ENCODE peak calls at places on chromosomes 12 and 14, in eight cellular contexts. K is GM23338, G is K562, S is HepG2, R is suprapubic skin, Y is transverse colon, M is HCT116, F is stomach. P is an unnamed sample.

GRCh38 chr12:77998236-77998786 is 167.6 kb downstream of the NAV3 start:
- DNase-seq in K (no peak), G (no peak), S (no peak), R (no peak), Y (no peak), M (no peak), F (no peak), P (no peak)

GRCh38 chr12:58502857-58503256 is 417.4 kb downstream of the LRIG3 start:
- DNase-seq in K (no peak), G (no peak), S (no peak), R (no peak), Y (no peak), M (no peak), F (no peak), P (no peak)

GRCh38 chr14:100653409-100653808 is 66.2 kb upstream of the BEGAIN start:
- DNase-seq in K (peak), G (peak), S (no peak), R (no peak), Y (no peak), M (no peak), F (no peak), P (no peak)

GRCh38 chr12:58850826-58851225 is 69.5 kb downstream of the LRIG3 start:
- DNase-seq in K (no peak), G (no peak), S (no peak), R (no peak), Y (no peak), M (no peak), F (no peak), P (no peak)

GRCh38 chr12:60264094-60264493 is 668.3 kb downstream of the SLC16A7 start:
- DNase-seq in K (no peak), G (no peak), S (no peak), R (no peak), Y (no peak), M (no peak), F (no peak), P (no peak)

GRCh38 chr12:98743362-98743953 is 98.4 kb downstream of the APAF1 start:
- DNase-seq in K (peak), G (peak), S (peak), R (no peak), Y (no peak), M (peak), F (no peak), P (no peak)

GRCh38 chr12:113263431-113263963 is 42.2 kb downstream of the TPCN1 start:
- DNase-seq in K (no peak), G (no peak), S (no peak), R (no peak), Y (no peak), M (no peak), F (no peak), P (no peak)

GRCh38 chr12:8057839-8058238 is 8.3 kb downstream of the C3AR1 start:
- DNase-seq in K (no peak), G (no peak), S (no peak), R (no peak), Y (no peak), M (no peak), F (no peak), P (no peak)

GRCh38 chr14:96261053-96261452 is 5.0 kb downstream of the BDKRB1 start:
- DNase-seq in K (no peak), G (no peak), S (no peak), R (no peak), Y (no peak), M (no peak), F (no peak), P (no peak)

GRCh38 chr12:52920937-52921336 is 16.1 kb upstream of the KRT8 start:
- DNase-seq in K (peak), G (no peak), S (peak), R (no peak), Y (no peak), M (no peak), F (no peak), P (no peak)

GRCh38 chr12:52278530-52278929 is 4.1 kb downstream of the KRT86 start:
- DNase-seq in K (peak), G (no peak), S (no peak), R (no peak), Y (no peak), M (no peak), F (peak), P (no peak)

GRCh38 chr14:74959596-74960180 is 4.3 kb upstream of the PGF start:
- DNase-seq in K (no peak), G (no peak), S (no peak), R (no peak), Y (no peak), M (no peak), F (no peak), P (no peak)

GRCh38 chr14:89771251-89771650 is 183.3 kb downstream of the EFCAB11 start:
- DNase-seq in K (no peak), G (no peak), S (no peak), R (no peak), Y (no peak), M (no peak), F (no peak), P (no peak)

GRCh38 chr14:74612346-74613021 is 447 bp upstream of the LTBP2 start:
- DNase-seq in K (peak), G (peak), S (peak), R (peak), Y (peak), M (no peak), F (peak), P (peak)

GRCh38 chr12:124761876-124762275 is 101.8 kb downstream of the SCARB1 start:
- DNase-seq in K (no peak), G (no peak), S (no peak), R (no peak), Y (no peak), M (no peak), F (no peak), P (no peak)

GRCh38 chr12:124273630-124274029 is 21.3 kb upstream of the RFLNA start:
- DNase-seq in K (peak), G (peak), S (peak), R (no peak), Y (no peak), M (peak), F (no peak), P (no peak)

GRCh38 chr12:110622582-110622981 is 8.7 kb downstream of the TCTN1 start:
- DNase-seq in K (no peak), G (no peak), S (peak), R (no peak), Y (no peak), M (no peak), F (no peak), P (no peak)

GRCh38 chr12:102962986-102963385 is 5.5 kb downstream of the ASCL1 start:
- DNase-seq in K (no peak), G (no peak), S (no peak), R (no peak), Y (no peak), M (no peak), F (no peak), P (no peak)

GRCh38 chr12:49054524-49054923 is 6.1 kb downstream of the KMT2D start:
- DNase-seq in K (no peak), G (no peak), S (no peak), R (no peak), Y (no peak), M (no peak), F (no peak), P (no peak)

GRCh38 chr12:123839826-123840225 is 77.7 kb downstream of the DNAH10 start:
- DNase-seq in K (no peak), G (no peak), S (peak), R (no peak), Y (no peak), M (no peak), F (no peak), P (no peak)

GRCh38 chr12:94305293-94305957 is 154.2 kb downstream of the CEP83 start:
- DNase-seq in K (peak), G (peak), S (peak), R (no peak), Y (no peak), M (no peak), F (no peak), P (no peak)

GRCh38 chr14:23640524-23641141 is 4.5 kb downstream of the DHRS2 start:
- DNase-seq in K (peak), G (no peak), S (peak), R (no peak), Y (peak), M (no peak), F (no peak), P (peak)

GRCh38 chr12:106246891-106247730 is 709 bp downstream of the CKAP4 start:
- DNase-seq in K (peak), G (peak), S (no peak), R (peak), Y (peak), M (no peak), F (peak), P (peak)

GRCh38 chr12:112153900-112154234 is 28.5 kb downstream of the TRAFD1 start:
- DNase-seq in K (no peak), G (no peak), S (no peak), R (no peak), Y (no peak), M (no peak), F (no peak), P (no peak)

GRCh38 chr12:2348477-2348852 is 295.7 kb downstream of the CACNA1C start:
- DNase-seq in K (no peak), G (no peak), S (no peak), R (no peak), Y (no peak), M (no peak), F (no peak), P (no peak)

GRCh38 chr12:19012965-19013364 is 116.6 kb upstream of the PLEKHA5 start:
- DNase-seq in K (no peak), G (no peak), S (no peak), R (no peak), Y (no peak), M (no peak), F (no peak), P (no peak)

GRCh38 chr14:77276295-77276935 is 5.4 kb upstream of the NGB start:
- DNase-seq in K (no peak), G (no peak), S (no peak), R (no peak), Y (no peak), M (no peak), F (no peak), P (no peak)

GRCh38 chr14:96176275-96176674 is 28.4 kb upstream of the BDKRB2 start:
- DNase-seq in K (no peak), G (no peak), S (no peak), R (no peak), Y (no peak), M (no peak), F (no peak), P (no peak)

GRCh38 chr12:123895477-123895876 is 77.2 kb downstream of the CCDC92 start:
- DNase-seq in K (no peak), G (no peak), S (peak), R (no peak), Y (no peak), M (no peak), F (no peak), P (no peak)

GRCh38 chr14:64736271-64737131 is 32.3 kb downstream of the PLEKHG3 start:
- DNase-seq in K (peak), G (peak), S (peak), R (no peak), Y (peak), M (no peak), F (peak), P (peak)

GRCh38 chr14:47507866-47508265 is 167.5 kb downstream of the MDGA2 start:
- DNase-seq in K (no peak), G (no peak), S (no peak), R (no peak), Y (no peak), M (no peak), F (no peak), P (no peak)

GRCh38 chr12:105418232-105418631 is 87.7 kb downstream of the C12orf75 start:
- DNase-seq in K (peak), G (no peak), S (no peak), R (no peak), Y (no peak), M (no peak), F (no peak), P (no peak)

DNA sequence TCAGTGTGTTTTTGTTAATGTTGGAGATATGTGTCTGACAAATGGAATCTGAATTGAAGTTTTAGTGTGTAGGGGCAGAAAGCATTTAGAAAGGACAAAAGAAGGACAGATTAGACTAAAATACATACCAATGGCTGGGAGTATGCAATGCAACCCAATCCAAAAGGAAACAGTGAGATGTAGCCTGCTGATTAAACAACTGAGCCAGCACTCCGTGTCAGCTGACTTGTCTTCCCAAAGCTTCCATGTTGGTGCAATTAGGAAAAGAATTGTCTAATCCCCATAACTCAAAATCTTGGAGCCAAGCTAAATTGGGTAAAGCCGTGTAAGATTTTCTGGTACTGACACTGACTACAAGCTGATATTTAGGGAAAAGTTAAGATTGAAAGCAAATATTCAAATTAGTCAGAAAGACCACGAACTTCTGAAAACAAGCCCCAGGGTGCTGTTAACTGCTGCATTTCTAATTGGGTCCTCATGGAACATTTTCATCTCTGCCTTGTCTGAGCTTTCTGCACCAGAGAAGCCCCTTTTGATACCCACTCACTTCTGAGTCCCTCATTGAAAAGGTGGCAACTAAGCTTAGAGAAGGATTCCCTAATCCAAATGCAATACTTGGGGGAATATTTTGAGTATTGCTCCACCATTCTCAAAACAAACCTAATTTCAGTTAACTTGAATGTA is 109.1 kb downstream of the DAD1 start:
- DNase-seq in K (no peak), G (no peak), S (no peak), R (no peak), Y (no peak), M (no peak), F (no peak), P (no peak)
- TF ChIP-seq POLR2AphosphoS5 in K (no peak), G (no peak), S (no peak), R (no peak), Y (no peak), M (no peak), F (no peak), P (no peak)

GRCh38 chr12:65493893-65494205 is 215.4 kb downstream of the MSRB3 start:
- DNase-seq in K (no peak), G (no peak), S (no peak), R (no peak), Y (no peak), M (no peak), F (no peak), P (no peak)
- H3K27ac ChIP-seq in K (no peak), G (no peak), S (no peak), R (no peak), Y (no peak), M (peak), F (no peak), P (no peak)

DNA sequence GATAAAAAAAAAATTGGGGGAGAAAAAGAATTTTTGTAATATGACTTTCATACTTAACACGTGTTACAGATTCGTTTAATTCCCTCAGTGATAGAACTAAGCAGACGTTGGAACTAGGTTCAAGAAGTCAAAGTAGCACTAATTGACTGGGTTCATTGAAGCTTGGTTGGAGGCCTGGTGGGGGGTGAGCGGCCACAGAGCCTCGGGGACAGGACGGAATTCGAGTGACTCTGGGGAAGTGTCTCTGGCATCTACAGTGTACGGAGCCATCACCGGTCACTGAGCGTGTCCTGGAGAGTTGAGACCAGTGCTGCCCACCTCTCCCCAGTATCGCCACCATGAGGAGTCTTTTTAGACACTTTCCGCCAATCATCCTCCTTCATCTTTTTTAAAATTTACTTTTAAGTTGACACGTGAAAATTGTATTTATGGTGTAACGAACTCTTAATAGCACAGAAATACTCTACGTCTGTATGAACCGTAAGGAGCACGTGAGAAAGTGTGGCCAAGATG is 1.3 kb downstream of the ZFYVE21 start:
- DNase-seq in K (no peak), G (peak), S (peak), R (no peak), Y (no peak), M (no peak), F (no peak), P (no peak)
- H3K4me3 ChIP-seq in K (peak), G (peak), S (peak), R (peak), Y (peak), M (peak), F (peak), P (peak)

GRCh38 chr12:69701821-69702220 is 2.7 kb upstream of the BEST3 start:
- DNase-seq in K (no peak), G (no peak), S (no peak), R (no peak), Y (no peak), M (no peak), F (no peak), P (no peak)
- TF ChIP-seq POLR2AphosphoS5 in K (no peak), G (no peak), S (no peak), R (no peak), Y (no peak), M (no peak), F (no peak), P (no peak)

DNA sequence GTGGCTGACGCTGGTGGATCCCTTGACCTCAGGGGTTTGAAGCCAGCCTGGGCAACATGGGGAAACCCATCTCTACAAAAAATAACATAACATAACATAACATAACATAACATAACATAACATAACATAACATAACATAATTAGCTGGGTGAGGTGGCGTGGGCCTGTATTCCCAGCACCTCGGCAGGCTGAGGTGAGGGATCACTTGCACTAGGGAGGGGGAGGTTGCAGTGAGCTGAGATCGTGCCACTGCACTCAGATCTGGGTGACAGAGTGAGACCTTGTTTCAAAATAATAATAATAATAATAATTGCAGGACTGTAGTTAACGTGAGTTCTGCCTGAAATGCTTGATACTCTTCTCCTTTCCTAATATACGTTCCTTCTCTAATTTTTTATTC is 1.3 kb downstream of the MAGOHB start:
- DNase-seq in K (no peak), G (peak), S (no peak), R (no peak), Y (no peak), M (no peak), F (no peak), P (no peak)
- H3K27ac ChIP-seq in K (peak), G (peak), S (peak), R (no peak), Y (no peak), M (no peak), F (no peak), P (no peak)

GRCh38 chr14:32478027-32478426 is 148.9 kb downstream of the AKAP6 start:
- DNase-seq in K (no peak), G (no peak), S (no peak), R (no peak), Y (no peak), M (no peak), F (no peak), P (no peak)

GRCh38 chr14:32473476-32473875 is 144.4 kb downstream of the AKAP6 start:
- DNase-seq in K (peak), G (no peak), S (peak), R (no peak), Y (peak), M (no peak), F (no peak), P (peak)

GRCh38 chr14:32477406-32477805 is 148.3 kb downstream of the AKAP6 start:
- DNase-seq in K (no peak), G (no peak), S (no peak), R (no peak), Y (no peak), M (no peak), F (no peak), P (no peak)

GRCh38 chr14:32472512-32473472 is 143.7 kb downstream of the AKAP6 start:
- DNase-seq in K (peak), G (no peak), S (peak), R (no peak), Y (no peak), M (no peak), F (no peak), P (no peak)

GRCh38 chr14:32476532-32476931 is 147.4 kb downstream of the AKAP6 start:
- DNase-seq in K (no peak), G (no peak), S (no peak), R (no peak), Y (no peak), M (no peak), F (no peak), P (no peak)
- H3K4me3 ChIP-seq in K (no peak), G (no peak), S (no peak), R (no peak), Y (no peak), M (no peak), F (no peak), P (no peak)

GRCh38 chr12:97131220-97131981 is 224.3 kb downstream of the NEDD1 start:
- DNase-seq in K (peak), G (no peak), S (no peak), R (no peak), Y (no peak), M (no peak), F (no peak), P (peak)
- TF ChIP-seq POLR2AphosphoS5 in K (no peak), G (no peak), S (no peak), R (no peak), Y (no peak), M (no peak), F (no peak), P (no peak)

DNA sequence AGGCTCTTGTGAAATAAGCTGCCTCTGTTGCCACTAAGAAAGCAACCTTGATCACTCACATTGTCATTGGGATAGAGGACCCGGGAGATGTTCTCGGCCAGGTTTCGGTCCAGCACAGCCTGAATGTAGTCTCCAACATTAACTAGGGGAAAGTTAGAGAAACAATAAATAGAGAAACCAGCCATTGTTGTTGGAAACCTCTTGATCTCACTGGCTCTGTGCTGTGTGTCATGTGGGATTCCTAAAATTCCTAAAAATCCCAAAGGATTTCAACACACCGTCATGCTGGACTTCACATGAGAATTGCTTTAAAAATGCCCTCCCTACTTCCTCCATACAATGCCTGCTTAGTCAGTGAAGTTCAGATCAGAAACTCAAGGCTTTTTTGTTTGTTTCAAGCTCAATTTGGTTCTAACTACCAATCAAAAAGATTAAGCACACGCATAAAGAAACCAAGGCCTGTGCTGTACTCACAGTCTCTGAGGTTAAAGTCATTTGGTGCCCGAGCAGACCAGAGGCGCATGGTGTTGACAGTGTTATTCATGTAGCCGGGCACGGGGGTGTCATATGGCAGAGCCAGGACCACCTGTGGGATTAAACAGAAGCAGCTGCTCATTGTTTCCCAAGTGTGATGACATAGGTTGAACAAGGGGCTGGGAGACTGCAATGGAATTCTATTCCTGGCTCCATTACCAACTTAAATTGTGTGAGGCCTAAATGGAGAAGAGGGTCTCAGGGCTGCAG is 23.6 kb downstream of the PYGL start:
- DNase-seq in K (peak), G (no peak), S (peak), R (no peak), Y (no peak), M (no peak), F (no peak), P (no peak)
- H3K27ac ChIP-seq in K (peak), G (no peak), S (peak), R (no peak), Y (no peak), M (no peak), F (no peak), P (no peak)